ENCODE peak calls at places on chromosomes 3 and 15, in four cellular contexts. I is right lobe of liver, U is sigmoid colon, Q is body of pancreas. Z is an unnamed sample.

GRCh38 chr3:5188419-5189405 is 1.2 kb downstream of the EDEM1 start:
- DNase-seq in I (peak), Q (peak), U (no peak), Z (no peak)

GRCh38 chr3:66483006-66483928 is 17.6 kb downstream of the LRIG1 start:
- DNase-seq in Q (peak), I (peak), U (peak), Z (no peak)

GRCh38 chr3:36319683-36320082 is 60.6 kb upstream of the STAC start:
- DNase-seq in I (no peak), U (no peak), Q (no peak), Z (no peak)

GRCh38 chr3:147906275-147906674 is 497.1 kb downstream of the ZIC1 start:
- DNase-seq in U (no peak), Q (no peak), I (no peak), Z (no peak)

GRCh38 chr15:74950078-74951000 is 6.2 kb downstream of the RPP25 start:
- DNase-seq in U (peak), Q (peak), I (no peak), Z (peak)

GRCh38 chr15:96327155-96327741 is 3.3 kb upstream of the NR2F2 start:
- DNase-seq in I (no peak), Q (peak), U (no peak), Z (no peak)

GRCh38 chr15:65286069-65286703 is 497 bp downstream of the PARP16 start:
- DNase-seq in U (no peak), Q (peak), I (peak), Z (no peak)

GRCh38 chr3:494190-494589 is 297.6 kb downstream of the CHL1 start:
- DNase-seq in I (no peak), U (no peak), Q (no peak), Z (no peak)

GRCh38 chr15:101510212-101511197 is 21.0 kb upstream of the PCSK6 start:
- DNase-seq in U (no peak), Q (no peak), I (no peak), Z (no peak)

GRCh38 chr3:58116161-58116955 is 94.4 kb downstream of the DNASE1L3 start:
- DNase-seq in I (no peak), U (no peak), Q (no peak), Z (no peak)

GRCh38 chr3:109325657-109326056 is 9.3 kb upstream of the DPPA2 start:
- DNase-seq in Q (no peak), I (no peak), U (no peak), Z (no peak)

GRCh38 chr15:75666823-75667501 is 19.2 kb downstream of the SNX33 start:
- DNase-seq in Q (peak), U (no peak), I (no peak), Z (peak)

GRCh38 chr3:58217209-58217811 is 6.5 kb upstream of the DNASE1L3 start:
- DNase-seq in Q (peak), U (peak), I (peak), Z (peak)

GRCh38 chr15:63287109-63287508 is 9.7 kb downstream of the APH1B start:
- DNase-seq in U (no peak), Q (no peak), I (no peak), Z (no peak)

GRCh38 chr15:49915822-49916221 is 203.2 kb downstream of the ATP8B4 start:
- DNase-seq in I (no peak), U (no peak), Q (no peak), Z (no peak)

GRCh38 chr15:64284037-64284436 is 71.9 kb downstream of the CSNK1G1 start:
- DNase-seq in I (no peak), U (no peak), Q (no peak), Z (no peak)

GRCh38 chr15:83312046-83312445 is 27.6 kb upstream of the BNC1 start:
- DNase-seq in Q (no peak), U (no peak), I (no peak), Z (peak)

GRCh38 chr15:72939855-72940631 is 112.2 kb upstream of the NEO1 start:
- DNase-seq in I (no peak), U (no peak), Q (no peak), Z (no peak)

GRCh38 chr15:75727851-75728715 is 15.4 kb upstream of the CSPG4 start:
- DNase-seq in I (peak), Q (peak), U (peak), Z (no peak)

GRCh38 chr3:191476053-191476787 is 15.3 kb downstream of the PYDC2 start:
- DNase-seq in I (no peak), U (no peak), Q (no peak), Z (no peak)

GRCh38 chr15:66294157-66294931 is 976 bp downstream of the DIS3L start:
- DNase-seq in I (no peak), Q (peak), U (no peak), Z (no peak)

GRCh38 chr3:98768961-98769360 is 5.8 kb downstream of the ST3GAL6 start:
- DNase-seq in U (no peak), Q (no peak), I (no peak), Z (no peak)

GRCh38 chr3:111321786-111322185 is 220.2 kb upstream of the CD96 start:
- DNase-seq in U (no peak), Q (no peak), I (no peak), Z (no peak)

GRCh38 chr3:197338586-197338985 is 40.2 kb upstream of the DLG1 start:
- DNase-seq in U (no peak), I (no peak), Q (no peak), Z (no peak)

GRCh38 chr3:49173792-49174170 is 2.4 kb downstream of the KLHDC8B start:
- DNase-seq in U (no peak), Q (no peak), I (no peak), Z (no peak)

GRCh38 chr3:170826047-170826446 is 43.9 kb downstream of the RPL22L1 start:
- DNase-seq in U (no peak), I (no peak), Q (no peak), Z (no peak)
- TF ChIP-seq CTCF in U (no peak), I (no peak), Q (no peak), Z (no peak)

GRCh38 chr3:55481067-55481917 is 5.8 kb downstream of the WNT5A start:
- DNase-seq in U (no peak), I (no peak), Q (peak), Z (no peak)

GRCh38 chr3:55484191-55484644 is 2.9 kb downstream of the WNT5A start:
- DNase-seq in I (no peak), Q (no peak), U (no peak), Z (no peak)

GRCh38 chr3:55483196-55484095 is 3.7 kb downstream of the WNT5A start:
- DNase-seq in U (no peak), I (no peak), Q (no peak), Z (no peak)

GRCh38 chr3:55482496-55483195 is 4.5 kb downstream of the WNT5A start:
- DNase-seq in U (no peak), Q (no peak), I (no peak), Z (no peak)

DNA sequence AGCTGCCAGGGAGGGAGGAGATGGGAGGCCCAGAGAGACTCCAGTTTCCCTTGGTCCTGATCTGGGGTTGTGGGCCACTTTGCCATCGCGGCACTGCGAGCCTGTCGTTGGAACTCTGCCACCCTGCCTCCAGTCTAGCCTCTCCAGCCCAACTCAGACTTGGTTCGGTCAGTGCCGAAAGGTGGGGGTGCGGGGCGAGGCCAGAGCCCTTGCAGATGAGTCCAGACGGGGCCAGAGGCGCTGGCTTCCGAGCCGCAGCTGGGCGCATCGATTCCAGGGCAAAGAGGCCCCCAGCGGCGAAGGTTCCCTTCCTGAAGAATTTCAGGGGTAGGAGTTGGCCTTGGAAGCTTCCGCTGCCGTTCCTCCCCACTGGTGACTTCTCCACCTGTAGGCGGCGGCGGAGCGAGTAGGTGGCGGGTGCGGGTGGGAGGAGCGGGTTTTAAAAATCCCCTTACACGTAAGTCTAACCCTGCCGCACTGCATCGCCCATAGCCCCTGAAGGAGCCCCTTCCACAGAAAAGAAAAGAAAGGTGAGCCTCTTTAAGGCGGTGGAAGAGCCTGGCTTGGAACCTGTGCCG is 5.1 kb downstream of the WNT5A start:
- DNase-seq in Q (peak), U (no peak), I (no peak), Z (no peak)
- TF ChIP-seq POLR2A in Q (no peak), U (no peak), I (no peak), Z (no peak)

DNA sequence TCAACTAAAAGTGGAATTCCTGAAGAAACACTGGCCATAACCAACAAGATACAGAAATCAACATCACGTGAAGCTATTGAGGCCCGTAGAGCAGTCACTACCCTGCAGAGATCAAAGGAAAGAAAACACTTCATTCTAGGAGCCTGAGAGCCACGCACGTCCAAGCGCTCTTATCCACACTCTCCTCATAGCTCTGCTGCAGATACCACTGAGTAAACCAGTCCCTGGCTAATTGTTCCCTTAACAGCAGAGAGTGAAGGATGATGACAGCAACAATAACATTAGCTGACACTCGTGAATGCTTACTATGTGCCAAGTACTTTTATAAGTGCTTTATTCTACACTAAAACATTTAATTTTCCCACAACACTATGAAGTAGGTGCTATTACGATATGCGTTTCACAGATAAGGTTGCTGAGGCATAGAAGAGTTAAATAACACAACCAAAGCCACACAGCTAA is 271.0 kb upstream of the GADL1 start:
- DNase-seq in U (no peak), I (no peak), Q (no peak), Z (no peak)
- H3K4me3 ChIP-seq in U (no peak), I (no peak), Q (no peak), Z (no peak)

GRCh38 chr3:32843504-32844321 is 25.9 kb downstream of the TRIM71 start:
- DNase-seq in U (no peak), I (no peak), Q (no peak), Z (peak)

GRCh38 chr3:32844322-32844654 is 26.5 kb downstream of the TRIM71 start:
- DNase-seq in Q (no peak), I (no peak), U (no peak), Z (no peak)

GRCh38 chr3:32842531-32842931 is 24.7 kb downstream of the TRIM71 start:
- DNase-seq in Q (no peak), I (no peak), U (no peak), Z (no peak)

GRCh38 chr3:32842987-32843386 is 25.2 kb downstream of the TRIM71 start:
- DNase-seq in Q (no peak), I (no peak), U (no peak), Z (peak)

GRCh38 chr3:32844914-32845313 is 27.1 kb downstream of the TRIM71 start:
- DNase-seq in Q (no peak), U (no peak), I (no peak), Z (no peak)
- TF ChIP-seq CTCF in Q (no peak), U (no peak), I (no peak), Z (no peak)

DNA sequence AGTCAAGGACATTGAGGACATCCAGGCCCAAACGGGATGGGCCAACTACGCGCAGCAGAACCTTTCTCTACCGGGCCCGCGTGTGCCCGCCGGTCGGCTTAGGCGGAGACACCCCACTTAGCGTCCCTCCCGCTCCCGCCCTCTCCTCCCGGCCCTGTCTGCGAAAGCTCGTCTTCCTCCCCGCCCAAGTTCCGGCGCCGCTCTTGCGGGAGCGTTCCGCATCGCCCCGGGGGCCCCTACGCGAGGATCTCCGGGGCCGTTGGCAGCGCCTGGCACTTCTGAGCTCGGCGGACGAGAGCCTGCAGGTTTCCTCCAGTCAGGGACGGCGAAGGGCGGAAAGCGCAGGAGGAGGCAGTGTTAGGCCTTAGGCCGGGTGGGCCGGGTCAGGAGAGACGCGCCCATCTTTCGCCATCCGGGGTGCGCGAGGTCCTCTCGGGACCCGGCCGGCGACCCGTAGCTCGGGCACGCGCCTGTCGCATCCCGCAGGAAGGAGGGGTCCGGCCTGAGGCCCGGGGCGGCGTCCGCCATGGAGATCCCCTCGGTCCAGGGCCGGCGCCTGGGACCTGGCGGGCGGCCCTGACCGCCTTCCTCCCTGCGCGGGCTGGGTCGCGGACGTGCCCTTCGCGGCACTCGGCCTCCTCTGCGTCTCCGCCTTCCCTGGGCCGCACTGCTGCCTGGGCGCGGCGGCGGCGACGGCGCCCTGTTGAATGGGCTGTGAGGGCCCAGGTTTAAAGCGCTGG is at the start of gene FEM1B:
- DNase-seq in I (peak), Q (peak), U (peak), Z (peak)
- TF ChIP-seq POLR2A in I (peak), Q (peak), U (peak), Z (no peak)